ENCODE peak calls at places on chromosomes 4 and X, in eight cellular contexts. One of them, this sample, is unnamed.
A peak's percentile ranks its signal among the peaks of the same experiment; 100 is the strongest.

GRCh38 chrX:24862343-24862742 is 153.4 kb downstream of the ARX start:
- DNase-seq in central memory CD4-positive, alpha-beta T cell: no peak
- DNase-seq in aorta: no peak
- DNase-seq in EL: no peak
- DNase-seq in testis: no peak
- DNase-seq in NCI-H748 treated with DMSO at 0.1 percent for 48 hours: no peak
- DNase-seq in HTR-8/SVneo: no peak
- DNase-seq in fibroblast of mammary gland: peak; percentile 47
- DNase-seq in this sample: no peak

GRCh38 chr4:96162631-96163030 is 322.7 kb downstream of the PDHA2 start:
- DNase-seq in central memory CD4-positive, alpha-beta T cell: no peak
- DNase-seq in aorta: no peak
- DNase-seq in EL: no peak
- DNase-seq in testis: no peak
- DNase-seq in NCI-H748 treated with DMSO at 0.1 percent for 48 hours: no peak
- DNase-seq in HTR-8/SVneo: no peak
- DNase-seq in fibroblast of mammary gland: peak; percentile 24
- DNase-seq in this sample: no peak

GRCh38 chrX:71958281-71958675 is 47.6 kb downstream of the NHSL2 start:
- DNase-seq in central memory CD4-positive, alpha-beta T cell: no peak
- DNase-seq in aorta: no peak
- DNase-seq in EL: no peak
- DNase-seq in testis: no peak
- DNase-seq in NCI-H748 treated with DMSO at 0.1 percent for 48 hours: no peak
- DNase-seq in HTR-8/SVneo: no peak
- DNase-seq in fibroblast of mammary gland: no peak
- DNase-seq in this sample: no peak

GRCh38 chrX:122512561-122513072 is 671.5 kb upstream of the GRIA3 start:
- DNase-seq in central memory CD4-positive, alpha-beta T cell: no peak
- DNase-seq in aorta: no peak
- DNase-seq in EL: peak; percentile 52
- DNase-seq in testis: no peak
- DNase-seq in NCI-H748 treated with DMSO at 0.1 percent for 48 hours: no peak
- DNase-seq in HTR-8/SVneo: no peak
- DNase-seq in fibroblast of mammary gland: peak; percentile 8
- DNase-seq in this sample: no peak

GRCh38 chr4:184514121-184514988 is 40.0 kb upstream of the IRF2 start:
- DNase-seq in central memory CD4-positive, alpha-beta T cell: no peak
- DNase-seq in aorta: peak; percentile 84
- DNase-seq in EL: peak; percentile 81
- DNase-seq in testis: peak; percentile 47
- DNase-seq in NCI-H748 treated with DMSO at 0.1 percent for 48 hours: no peak
- DNase-seq in HTR-8/SVneo: peak; percentile 80
- DNase-seq in fibroblast of mammary gland: peak; percentile 92
- DNase-seq in this sample: no peak

GRCh38 chr4:91963489-91963888 is 340.3 kb upstream of the GRID2 start:
- DNase-seq in central memory CD4-positive, alpha-beta T cell: no peak
- DNase-seq in aorta: no peak
- DNase-seq in EL: no peak
- DNase-seq in testis: no peak
- DNase-seq in NCI-H748 treated with DMSO at 0.1 percent for 48 hours: no peak
- DNase-seq in HTR-8/SVneo: no peak
- DNase-seq in fibroblast of mammary gland: peak; percentile 67
- DNase-seq in this sample: no peak

GRCh38 chr4:183738081-183738673 is 79.1 kb downstream of the TRAPPC11 start:
- DNase-seq in central memory CD4-positive, alpha-beta T cell: no peak
- DNase-seq in aorta: no peak
- DNase-seq in EL: no peak
- DNase-seq in testis: no peak
- DNase-seq in NCI-H748 treated with DMSO at 0.1 percent for 48 hours: no peak
- DNase-seq in HTR-8/SVneo: no peak
- DNase-seq in fibroblast of mammary gland: peak; percentile 68
- DNase-seq in this sample: no peak

GRCh38 chr4:175891231-175891630 is 79.2 kb upstream of the GPM6A start:
- DNase-seq in central memory CD4-positive, alpha-beta T cell: no peak
- DNase-seq in aorta: no peak
- DNase-seq in EL: no peak
- DNase-seq in testis: no peak
- DNase-seq in NCI-H748 treated with DMSO at 0.1 percent for 48 hours: no peak
- DNase-seq in HTR-8/SVneo: no peak
- DNase-seq in fibroblast of mammary gland: no peak
- DNase-seq in this sample: no peak

GRCh38 chr4:73223258-73223651 is 35.3 kb downstream of the ANKRD17 start:
- DNase-seq in central memory CD4-positive, alpha-beta T cell: no peak
- DNase-seq in aorta: no peak
- DNase-seq in EL: no peak
- DNase-seq in testis: no peak
- DNase-seq in NCI-H748 treated with DMSO at 0.1 percent for 48 hours: no peak
- DNase-seq in HTR-8/SVneo: no peak
- DNase-seq in fibroblast of mammary gland: no peak
- DNase-seq in this sample: no peak

GRCh38 chr4:120749445-120750151 is 172.9 kb downstream of the PRDM5 start:
- DNase-seq in central memory CD4-positive, alpha-beta T cell: no peak
- DNase-seq in aorta: no peak
- DNase-seq in EL: no peak
- DNase-seq in testis: no peak
- DNase-seq in NCI-H748 treated with DMSO at 0.1 percent for 48 hours: peak; percentile 38
- DNase-seq in HTR-8/SVneo: no peak
- DNase-seq in fibroblast of mammary gland: no peak
- DNase-seq in this sample: peak; percentile 68

GRCh38 chrX:24145340-24146186 is 4.0 kb upstream of the ZFX start:
- DNase-seq in central memory CD4-positive, alpha-beta T cell: no peak
- DNase-seq in aorta: no peak
- DNase-seq in EL: peak; percentile 66
- DNase-seq in testis: no peak
- DNase-seq in NCI-H748 treated with DMSO at 0.1 percent for 48 hours: no peak
- DNase-seq in HTR-8/SVneo: peak; percentile 68
- DNase-seq in fibroblast of mammary gland: peak; percentile 49
- DNase-seq in this sample: no peak

GRCh38 chr4:6451309-6451708 is 21.1 kb downstream of the PPP2R2C start:
- DNase-seq in central memory CD4-positive, alpha-beta T cell: no peak
- DNase-seq in aorta: no peak
- DNase-seq in EL: no peak
- DNase-seq in testis: no peak
- DNase-seq in NCI-H748 treated with DMSO at 0.1 percent for 48 hours: no peak
- DNase-seq in HTR-8/SVneo: no peak
- DNase-seq in fibroblast of mammary gland: no peak
- DNase-seq in this sample: no peak

GRCh38 chr4:149997881-149998421 is 80.3 kb upstream of the DCLK2 start:
- DNase-seq in central memory CD4-positive, alpha-beta T cell: no peak
- DNase-seq in aorta: no peak
- DNase-seq in EL: peak; percentile 45
- DNase-seq in testis: peak; percentile 26
- DNase-seq in NCI-H748 treated with DMSO at 0.1 percent for 48 hours: no peak
- DNase-seq in HTR-8/SVneo: no peak
- DNase-seq in fibroblast of mammary gland: peak; percentile 65
- DNase-seq in this sample: no peak

GRCh38 chr4:102575369-102576129 is 74.4 kb downstream of the NFKB1 start:
- DNase-seq in central memory CD4-positive, alpha-beta T cell: no peak
- DNase-seq in aorta: no peak
- DNase-seq in EL: no peak
- DNase-seq in testis: no peak
- DNase-seq in NCI-H748 treated with DMSO at 0.1 percent for 48 hours: no peak
- DNase-seq in HTR-8/SVneo: no peak
- DNase-seq in fibroblast of mammary gland: no peak
- DNase-seq in this sample: no peak

GRCh38 chrX:154508346-154508745 is 7.7 kb downstream of the FAM3A start:
- DNase-seq in central memory CD4-positive, alpha-beta T cell: no peak
- DNase-seq in aorta: no peak
- DNase-seq in EL: no peak
- DNase-seq in testis: no peak
- DNase-seq in NCI-H748 treated with DMSO at 0.1 percent for 48 hours: no peak
- DNase-seq in HTR-8/SVneo: no peak
- DNase-seq in fibroblast of mammary gland: no peak
- DNase-seq in this sample: no peak

GRCh38 chr4:107721436-107722090 is 1.5 kb upstream of the PAPSS1 start:
- DNase-seq in central memory CD4-positive, alpha-beta T cell: peak; percentile 20
- DNase-seq in aorta: no peak
- DNase-seq in EL: no peak
- DNase-seq in testis: no peak
- DNase-seq in NCI-H748 treated with DMSO at 0.1 percent for 48 hours: no peak
- DNase-seq in HTR-8/SVneo: no peak
- DNase-seq in fibroblast of mammary gland: no peak
- DNase-seq in this sample: peak; percentile 38

GRCh38 chr4:150078041-150078995 is at the start of gene DCLK2:
- DNase-seq in central memory CD4-positive, alpha-beta T cell: no peak
- DNase-seq in aorta: peak; percentile 90
- DNase-seq in EL: peak; percentile 87
- DNase-seq in testis: peak; percentile 76
- DNase-seq in NCI-H748 treated with DMSO at 0.1 percent for 48 hours: peak; percentile 26
- DNase-seq in HTR-8/SVneo: peak; percentile 67
- DNase-seq in fibroblast of mammary gland: peak; percentile 84
- DNase-seq in this sample: peak; percentile 82

GRCh38 chrX:19179389-19179788 is 57.1 kb upstream of the ADGRG2 start:
- DNase-seq in central memory CD4-positive, alpha-beta T cell: no peak
- DNase-seq in aorta: no peak
- DNase-seq in EL: no peak
- DNase-seq in testis: no peak
- DNase-seq in NCI-H748 treated with DMSO at 0.1 percent for 48 hours: no peak
- DNase-seq in HTR-8/SVneo: no peak
- DNase-seq in fibroblast of mammary gland: no peak
- DNase-seq in this sample: no peak

GRCh38 chr4:183831689-183832088 is 73.4 kb upstream of the STOX2 start:
- DNase-seq in central memory CD4-positive, alpha-beta T cell: no peak
- DNase-seq in aorta: no peak
- DNase-seq in EL: no peak
- DNase-seq in testis: no peak
- DNase-seq in NCI-H748 treated with DMSO at 0.1 percent for 48 hours: no peak
- DNase-seq in HTR-8/SVneo: no peak
- DNase-seq in fibroblast of mammary gland: no peak
- DNase-seq in this sample: no peak

GRCh38 chrX:352181-352580 is 33.6 kb upstream of the GTPBP6 start:
- DNase-seq in central memory CD4-positive, alpha-beta T cell: no peak
- DNase-seq in aorta: peak; percentile 39
- DNase-seq in EL: no peak
- DNase-seq in testis: no peak
- DNase-seq in NCI-H748 treated with DMSO at 0.1 percent for 48 hours: no peak
- DNase-seq in HTR-8/SVneo: no peak
- DNase-seq in fibroblast of mammary gland: no peak
- DNase-seq in this sample: no peak

GRCh38 chr4:186537843-186538521 is 17.4 kb downstream of the MTNR1A start:
- DNase-seq in central memory CD4-positive, alpha-beta T cell: no peak
- DNase-seq in aorta: no peak
- DNase-seq in EL: no peak
- DNase-seq in testis: no peak
- DNase-seq in NCI-H748 treated with DMSO at 0.1 percent for 48 hours: no peak
- DNase-seq in HTR-8/SVneo: no peak
- DNase-seq in fibroblast of mammary gland: no peak
- DNase-seq in this sample: no peak

GRCh38 chrX:96721398-96721797 is 36.8 kb downstream of the DIAPH2 start:
- DNase-seq in central memory CD4-positive, alpha-beta T cell: no peak
- DNase-seq in aorta: no peak
- DNase-seq in EL: no peak
- DNase-seq in testis: no peak
- DNase-seq in NCI-H748 treated with DMSO at 0.1 percent for 48 hours: no peak
- DNase-seq in HTR-8/SVneo: no peak
- DNase-seq in fibroblast of mammary gland: no peak
- DNase-seq in this sample: no peak

GRCh38 chr4:8439168-8439567 is 1.4 kb downstream of the ACOX3 start:
- DNase-seq in central memory CD4-positive, alpha-beta T cell: no peak
- DNase-seq in aorta: no peak
- DNase-seq in EL: no peak
- DNase-seq in testis: peak; percentile 60
- DNase-seq in NCI-H748 treated with DMSO at 0.1 percent for 48 hours: no peak
- DNase-seq in HTR-8/SVneo: no peak
- DNase-seq in fibroblast of mammary gland: no peak
- DNase-seq in this sample: no peak